ENCODE peak calls at places on chromosomes 4 and X, in six cellular contexts. Y is GM23338; L is astrocyte; V is PC-9; A is CD8-positive, alpha-beta memory T cell; H is PC-3. W is an unnamed sample.

GRCh38 chr4:100898844-100899243 is 381.0 kb upstream of the EMCN start:
- DNase-seq in Y (no peak), L (no peak), A (no peak), H (no peak), V (no peak), W (no peak)

GRCh38 chr4:77268108-77268507 is 111.1 kb downstream of the CCNG2 start:
- DNase-seq in V (no peak), Y (no peak), H (no peak), L (no peak), A (no peak), W (no peak)

GRCh38 chrX:140123446-140123845 is 158.1 kb upstream of the CXorf66 start:
- DNase-seq in Y (peak; percentile 54), L (no peak), H (peak; percentile 6), V (peak; percentile 2), A (no peak), W (no peak)

GRCh38 chr4:52846502-52846901 is 15.6 kb upstream of the RASL11B start:
- DNase-seq in Y (no peak), L (no peak), V (no peak), A (no peak), H (no peak), W (no peak)

GRCh38 chr4:185020863-185021761 is 2.8 kb downstream of the HELT start:
- DNase-seq in L (no peak), V (no peak), Y (peak; percentile 65), A (no peak), H (no peak), W (no peak)

GRCh38 chr4:95124906-95125504 is 367.2 kb downstream of the BMPR1B start:
- DNase-seq in Y (peak; percentile 86), A (no peak), V (peak; percentile 8), H (peak; percentile 70), L (peak; percentile 47), W (no peak)

GRCh38 chrX:23292979-23293651 is 41.5 kb upstream of the PTCHD1 start:
- DNase-seq in L (peak; percentile 70), A (no peak), V (no peak), H (peak; percentile 49), Y (peak; percentile 3), W (no peak)

GRCh38 chr4:76753814-76754213 is 144.1 kb downstream of the SOWAHB start:
- DNase-seq in V (no peak), Y (no peak), H (peak; percentile 68), A (no peak), L (peak; percentile 95), W (no peak)

GRCh38 chrX:8728932-8729331 is 3.0 kb downstream of the ANOS1 start:
- DNase-seq in L (no peak), Y (no peak), V (peak; percentile 70), A (no peak), H (no peak), W (no peak)

GRCh38 chrX:80181079-80181478 is 166.5 kb downstream of the TBX22 start:
- DNase-seq in Y (peak; percentile 38), A (no peak), L (no peak), H (peak; percentile 27), V (no peak), W (no peak)

GRCh38 chr4:86633854-86634253 is 39.7 kb downstream of the PTPN13 start:
- DNase-seq in A (no peak), V (no peak), H (no peak), L (no peak), Y (no peak), W (no peak)

GRCh38 chr4:163331629-163332360 is 601 bp downstream of the NPY1R start:
- DNase-seq in H (peak; percentile 7), L (peak; percentile 12), Y (peak; percentile 68), A (no peak), V (no peak), W (peak; percentile 82)

GRCh38 chr4:33715996-33716395 is 2528.3 kb downstream of the ARAP2 start:
- DNase-seq in Y (no peak), L (peak; percentile 90), H (peak; percentile 79), A (no peak), V (peak; percentile 2), W (no peak)

GRCh38 chr4:114271031-114271430 is 291.6 kb upstream of the ARSJ start:
- DNase-seq in V (no peak), Y (no peak), A (no peak), H (peak; percentile 21), L (no peak), W (no peak)

GRCh38 chr4:169404959-169405358 is 134.2 kb upstream of the SH3RF1 start:
- DNase-seq in H (peak; percentile 51), A (no peak), L (no peak), V (no peak), Y (peak; percentile 78), W (no peak)

GRCh38 chr4:52664479-52664878 is 5.4 kb upstream of the USP46 start:
- DNase-seq in H (no peak), L (no peak), V (no peak), A (no peak), Y (no peak), W (no peak)

GRCh38 chrX:100994352-100995281 is 25.1 kb downstream of the ARL13A start:
- DNase-seq in Y (no peak), H (peak; percentile 76), L (peak; percentile 40), A (no peak), V (peak; percentile 34), W (no peak)

GRCh38 chr4:115851918-115852766 is 738.7 kb upstream of the NDST4 start:
- DNase-seq in A (no peak), Y (peak; percentile 90), L (peak; percentile 8), H (peak; percentile 59), V (peak; percentile 15), W (no peak)

GRCh38 chr4:1945492-1945891 is 63.3 kb downstream of the NELFA start:
- DNase-seq in Y (peak; percentile 38), L (no peak), H (no peak), V (no peak), A (no peak), W (no peak)

GRCh38 chr4:108937066-108937465 is 174.2 kb upstream of the ETNPPL start:
- DNase-seq in L (peak; percentile 61), V (no peak), Y (no peak), A (no peak), H (no peak), W (no peak)

GRCh38 chr4:1871471-1872021 is 353 bp downstream of the NSD2 start:
- DNase-seq in H (no peak), A (no peak), V (no peak), L (no peak), Y (peak; percentile 56), W (peak; percentile 88)

DNA sequence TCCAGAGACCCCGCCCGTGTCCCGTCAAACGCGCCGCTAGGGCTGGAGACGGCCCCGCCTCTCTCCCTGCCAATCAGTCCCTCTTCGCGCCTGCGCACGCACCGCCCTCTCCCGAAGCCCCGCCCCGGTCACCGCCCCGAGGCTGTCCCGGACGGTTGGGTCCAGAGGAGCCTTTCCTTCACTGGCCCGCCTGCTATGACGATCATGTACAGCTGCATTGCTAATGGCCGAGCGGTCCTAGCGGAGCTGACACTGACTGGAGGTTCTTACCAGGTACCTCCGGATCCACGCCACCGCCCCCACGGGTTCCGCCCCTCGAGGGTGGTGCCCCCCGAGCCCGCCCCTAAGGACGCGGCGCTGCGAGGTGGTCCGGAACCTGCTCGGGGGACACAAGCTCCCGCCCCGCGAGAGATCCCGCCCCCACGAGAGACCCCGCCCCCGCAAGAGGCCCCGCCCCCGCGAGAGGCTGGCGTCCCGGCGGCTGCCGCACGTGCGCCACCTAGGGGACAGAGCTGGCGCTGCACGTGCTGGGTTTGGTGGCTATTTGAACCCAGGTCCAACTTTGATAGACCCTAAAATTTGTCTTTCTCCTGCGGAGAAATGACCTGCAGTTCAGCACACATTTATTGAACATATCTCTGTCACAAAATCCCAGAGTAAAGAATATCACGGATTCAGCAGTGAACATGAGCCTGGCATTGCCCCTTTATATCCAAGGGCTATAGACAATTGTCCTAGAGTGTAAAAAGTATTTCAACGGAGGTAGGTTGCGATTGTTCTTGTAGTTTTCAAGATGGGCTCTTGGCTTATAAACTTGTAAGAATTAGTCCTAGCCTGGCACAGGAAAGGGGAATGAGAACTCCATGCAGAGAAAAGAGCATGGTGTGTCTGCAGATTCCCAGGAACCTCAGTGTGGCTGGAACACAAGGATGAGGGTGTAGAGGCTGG is 88.7 kb downstream of the HNRNPD start:
- DNase-seq in V (peak; percentile 97), H (peak; percentile 96), Y (peak; percentile 99), A (peak; percentile 100), L (peak; percentile 97), W (peak; percentile 100)
- H3K27ac ChIP-seq in V (no peak overlapping the region), H (no peak overlapping the region), Y (no peak overlapping the region), A (peak overlapping the region; percentile 38), L (no peak overlapping the region), W (peak overlapping the region; percentile 52)

DNA sequence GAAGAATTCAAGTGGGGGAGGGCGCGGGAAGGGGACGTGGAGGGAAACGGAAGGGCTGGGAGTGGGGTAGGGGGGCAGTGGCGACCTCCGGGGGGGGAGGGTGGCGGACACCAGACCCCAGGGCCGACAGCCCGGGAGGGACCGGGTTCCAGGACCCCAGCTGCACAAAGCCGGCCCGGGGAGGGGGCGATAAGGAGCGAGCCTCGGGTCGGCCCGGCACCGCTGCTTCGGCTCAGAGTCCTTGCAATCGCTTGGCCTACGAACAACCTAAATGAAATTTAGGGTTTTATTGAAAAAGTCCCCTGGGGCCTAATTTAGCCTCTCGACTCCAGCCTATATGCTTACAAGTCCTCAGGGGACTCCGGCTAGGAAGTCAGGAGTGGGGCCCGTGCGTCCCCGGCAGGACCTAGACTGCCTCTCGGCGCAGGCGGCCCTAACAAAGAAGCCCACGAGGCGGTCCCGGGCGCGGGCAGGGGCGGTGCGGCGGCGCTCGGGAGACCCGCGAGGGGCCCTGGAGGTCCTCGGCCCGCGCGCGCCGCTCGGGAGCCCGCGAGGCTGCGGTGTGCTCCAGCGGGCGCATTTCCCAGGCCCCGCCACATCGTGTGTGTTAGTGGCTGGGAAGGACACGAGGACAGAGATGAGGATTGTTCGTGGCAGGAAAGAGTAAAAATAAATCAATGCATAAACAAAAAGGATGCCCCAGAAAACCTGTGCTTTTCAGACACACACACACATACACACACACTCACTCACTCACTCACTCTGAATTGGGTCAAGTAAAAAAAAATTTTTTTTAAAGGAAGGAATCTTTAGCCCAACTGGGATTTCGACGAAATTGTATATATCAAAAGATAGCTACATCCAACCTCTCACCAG is 70.0 kb downstream of the MGST2 start:
- DNase-seq in Y (peak; percentile 66), H (no peak), V (no peak), A (no peak), L (peak; percentile 8), W (peak; percentile 83)
- H3K4me3 ChIP-seq in Y (peak overlapping the region; percentile 79), H (peak overlapping the region; percentile 60), V (no peak overlapping the region), A (peak overlapping the region; percentile 34), L (peak overlapping the region; percentile 61), W (peak overlapping the region; percentile 76)

GRCh38 chr4:5050520-5050955 is 742 bp upstream of the STK32B start:
- DNase-seq in H (peak; percentile 75), V (peak; percentile 22), Y (peak; percentile 91), A (no peak), L (peak; percentile 59), W (peak; percentile 88)
- H3K27ac ChIP-seq in H (no peak overlapping the region), V (no peak overlapping the region), Y (no peak overlapping the region), A (no peak overlapping the region), L (peak overlapping the region; percentile 16), W (no peak overlapping the region)

DNA sequence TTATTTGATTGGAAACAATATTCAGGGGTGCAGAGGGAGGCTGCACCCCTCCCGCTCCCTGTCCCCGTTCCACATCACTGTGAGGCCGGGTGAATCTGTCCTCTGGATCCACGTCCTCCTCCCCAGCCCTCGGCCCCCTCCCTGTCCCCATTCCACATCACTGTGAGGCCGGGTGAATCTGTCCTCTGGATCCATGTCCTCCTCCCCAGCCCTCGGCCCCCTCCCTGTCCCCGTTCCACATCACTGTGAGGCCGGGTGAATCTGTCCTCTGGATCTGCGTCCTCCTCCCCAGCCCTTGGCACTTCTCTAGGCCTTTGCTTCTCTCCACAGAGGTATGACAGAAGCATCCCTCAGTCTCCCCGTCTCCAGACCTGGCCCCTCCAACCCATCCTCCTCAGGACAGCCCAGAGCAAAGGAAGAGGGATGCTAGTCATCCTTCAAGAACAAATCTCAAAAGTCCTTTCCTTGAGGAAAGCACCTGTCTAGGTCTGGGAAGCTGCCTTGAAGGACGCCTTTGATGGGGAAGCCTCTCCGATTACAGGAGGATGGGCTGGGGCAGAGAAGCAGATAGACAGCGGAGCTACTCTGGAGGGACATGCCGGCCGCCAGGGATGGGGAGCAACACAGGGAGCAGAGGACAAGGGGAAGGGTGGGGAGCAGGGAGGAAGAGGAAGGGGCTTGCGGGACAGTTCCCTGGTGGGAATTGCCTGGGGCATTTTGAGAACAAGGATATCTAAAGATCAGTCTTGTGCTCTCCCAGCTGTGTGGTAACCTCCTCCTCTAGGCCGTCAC is 10.8 kb upstream of the AFAP1 start:
- DNase-seq in H (no peak), Y (no peak), A (no peak), V (no peak), L (no peak), W (no peak)
- H3K4me3 ChIP-seq in H (no peak overlapping the region), Y (no peak overlapping the region), A (no peak overlapping the region), V (no peak overlapping the region), L (no peak overlapping the region), W (no peak overlapping the region)